ENCODE peak calls at places on chromosomes 16 and 17, in four cellular contexts. N is body of pancreas, R is GM23248, Y is lung. X is an unnamed sample.

GRCh38 chr17:76137351-76138233 is 3.5 kb downstream of the FOXJ1 start:
- DNase-seq in N (no peak), R (no peak), Y (no peak), X (no peak)

GRCh38 chr16:3950343-3951193 is 70.1 kb upstream of the CREBBP start:
- DNase-seq in N (peak; percentile 54), R (peak; percentile 99), Y (peak; percentile 89), X (peak; percentile 99)

GRCh38 chr17:66474810-66475497 is 172.5 kb downstream of the PRKCA start:
- DNase-seq in N (no peak), R (no peak), Y (no peak), X (no peak)

GRCh38 chr16:16960785-16961184 is 510.0 kb downstream of the XYLT1 start:
- DNase-seq in N (no peak), R (no peak), Y (no peak), X (no peak)

GRCh38 chr17:10683853-10684252 is 13.5 kb downstream of the SCO1 start:
- DNase-seq in N (no peak), R (peak; percentile 39), Y (no peak), X (peak; percentile 75)

GRCh38 chr17:66123163-66123562 is 68.8 kb downstream of the CEP112 start:
- DNase-seq in N (no peak), R (peak; percentile 39), Y (no peak), X (peak; percentile 48)

GRCh38 chr17:41624208-41625101 is at the start of gene KRT17:
- DNase-seq in N (peak; percentile 33), R (no peak), Y (no peak), X (no peak)

GRCh38 chr17:27631409-27631755 is 394 bp downstream of the LGALS9 start:
- DNase-seq in N (no peak), R (no peak), Y (no peak), X (no peak)

GRCh38 chr16:48687421-48688038 is 77.5 kb upstream of the N4BP1 start:
- DNase-seq in N (peak; percentile 63), R (peak; percentile 83), Y (peak; percentile 41), X (peak; percentile 76)

GRCh38 chr16:85475233-85475632 is 137.9 kb upstream of the GSE1 start:
- DNase-seq in N (no peak), R (peak; percentile 25), Y (no peak), X (peak; percentile 40)
- H3K4me3 ChIP-seq in N (no peak overlapping the region), R (no peak overlapping the region), Y (no peak overlapping the region), X (no peak overlapping the region)

DNA sequence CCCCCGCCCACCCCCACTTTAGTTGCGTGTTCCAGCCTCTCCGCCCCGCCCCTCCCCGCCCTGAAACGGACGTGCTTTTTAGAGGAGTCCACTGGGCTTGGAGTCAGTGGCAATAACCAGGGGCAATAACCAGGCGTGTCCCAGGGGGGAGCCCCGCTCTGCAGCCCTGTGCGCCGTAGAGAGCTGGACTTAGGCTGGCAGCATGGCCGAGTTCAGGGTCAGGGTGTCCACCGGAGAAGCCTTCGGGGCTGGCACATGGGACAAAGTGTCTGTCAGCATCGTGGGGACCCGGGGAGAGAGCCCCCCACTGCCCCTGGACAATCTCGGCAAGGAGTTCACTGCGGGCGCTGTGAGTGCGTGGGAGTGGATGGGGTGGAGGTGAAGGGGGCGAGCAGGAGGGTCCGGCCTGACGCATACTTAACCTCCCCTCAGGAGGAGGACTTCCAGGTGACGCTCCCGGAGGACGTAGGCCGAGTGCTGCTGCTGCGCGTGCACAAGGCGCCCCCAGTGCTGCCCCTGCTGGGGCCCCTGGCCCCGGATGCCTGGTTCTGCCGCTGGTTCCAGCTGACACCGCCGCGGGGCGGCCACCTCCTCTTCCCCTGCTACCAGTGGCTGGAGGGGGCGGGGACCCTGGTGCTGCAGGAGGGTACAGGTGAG is at the start of gene ALOX15B:
- DNase-seq in N (no peak), R (no peak), Y (peak; percentile 67), X (no peak)
- H3K4me3 ChIP-seq in N (no peak within 1 kb of the TSS), R (no peak within 1 kb of the TSS), Y (peak within 1 kb of the TSS; percentile 33), X (no peak within 1 kb of the TSS)

GRCh38 chr17:5138616-5139453 is 23.0 kb downstream of the USP6 start:
- DNase-seq in N (no peak), R (no peak), Y (peak; percentile 24), X (no peak)
- H3K4me3 ChIP-seq in N (no peak overlapping the region), R (no peak overlapping the region), Y (no peak overlapping the region), X (no peak overlapping the region)

GRCh38 chr16:2472885-2473284 is 1.8 kb downstream of the NTN3 start:
- DNase-seq in N (no peak), R (no peak), Y (no peak), X (no peak)
- H3K4me3 ChIP-seq in N (no peak overlapping the region), R (no peak overlapping the region), Y (no peak overlapping the region), X (no peak overlapping the region)

GRCh38 chr16:82016268-82016667 is 5.0 kb upstream of the SDR42E1 start:
- DNase-seq in N (no peak), R (peak; percentile 35), Y (no peak), X (peak; percentile 72)
- H3K4me3 ChIP-seq in N (no peak overlapping the region), R (no peak overlapping the region), Y (no peak overlapping the region), X (no peak overlapping the region)

GRCh38 chr17:68599873-68600122 is 1.4 kb downstream of the FAM20A start:
- DNase-seq in N (no peak), R (no peak), Y (no peak), X (no peak)

GRCh38 chr17:68600123-68600880 is 865 bp downstream of the FAM20A start:
- DNase-seq in N (peak; percentile 50), R (peak; percentile 59), Y (peak; percentile 56), X (no peak)

GRCh38 chr17:68598074-68598473 is 3.1 kb downstream of the FAM20A start:
- DNase-seq in N (no peak), R (no peak), Y (no peak), X (no peak)

GRCh38 chr17:68598545-68598961 is 2.6 kb downstream of the FAM20A start:
- DNase-seq in N (no peak), R (no peak), Y (no peak), X (no peak)

DNA sequence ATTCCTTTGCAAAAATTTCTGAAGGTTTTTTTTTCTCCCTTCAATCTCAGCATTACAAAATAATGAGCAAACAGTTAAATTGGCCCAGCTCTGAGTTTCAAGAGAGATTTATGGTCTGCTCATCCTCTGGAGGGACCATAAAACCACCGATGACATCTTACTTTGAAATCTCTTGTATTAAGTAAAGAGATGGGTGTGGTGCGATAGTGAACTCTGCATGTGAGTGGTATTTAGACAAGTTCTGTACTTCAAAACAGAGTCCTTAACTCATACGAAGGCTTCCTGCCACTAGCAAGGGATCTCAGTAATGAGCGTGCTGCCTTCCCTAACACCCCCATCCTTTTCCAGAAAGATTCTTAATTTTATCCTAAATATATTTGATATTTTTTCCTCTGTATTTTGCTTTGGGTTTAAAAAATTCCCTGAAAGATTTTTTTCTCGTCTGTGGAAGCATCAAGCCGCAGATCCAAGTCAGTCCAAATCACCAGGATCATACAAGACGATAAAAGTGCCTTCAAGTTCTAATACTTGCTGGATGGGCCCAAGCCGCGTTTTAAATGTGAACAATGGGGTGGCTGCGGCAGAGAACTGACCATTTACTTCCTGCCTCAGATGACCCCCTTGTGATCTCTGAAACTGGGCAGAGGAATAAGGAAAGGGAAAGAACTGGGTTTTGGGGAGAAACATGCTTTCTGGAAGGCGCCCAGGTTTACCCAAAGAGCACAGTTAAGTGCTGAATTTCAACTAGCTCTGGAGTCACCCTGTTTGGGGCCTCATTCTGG is 1.9 kb downstream of the FAM20A start:
- DNase-seq in N (no peak), R (peak; percentile 90), Y (no peak), X (peak; percentile 84)
- H3K4me3 ChIP-seq in N (no peak overlapping the region), R (peak overlapping the region; percentile 80), Y (peak overlapping the region; percentile 56), X (peak overlapping the region; percentile 79)

X was measured in fibroblast of the aortic adventitia.